ENCODE peak calls at places on chromosomes 11 and 22, in six cellular contexts. One of them, this sample, is unnamed.

GRCh38 chr11:73190557-73190885 is 27.6 kb upstream of the P2RY2 start:
- DNase-seq in activated naive CD4-positive, alpha-beta T cell treated with anti-CD3 and anti-CD28 coated beads, Interleukin-2, amount 50 U/mL, for 72 hours: no peak
- DNase-seq in activated T-helper 9 cell treated with anti-CD3 and anti-CD28 coated beads, Interleukin-2, amount 50 U/mL, for 16 hours: no peak
- DNase-seq in endodermal cell: no peak
- DNase-seq in posterior cingulate gyrus: no peak
- DNase-seq in stimulated activated naive CD4-positive, alpha-beta T cell treated with Interleukin-2 at 50 U/mL for 16 hours: no peak
- DNase-seq in this sample: no peak

GRCh38 chr22:30970356-30970746 is 1.3 kb downstream of the TUG1 start:
- DNase-seq in posterior cingulate gyrus: no peak
- DNase-seq in activated T-helper 9 cell treated with anti-CD3 and anti-CD28 coated beads, Interleukin-2, amount 50 U/mL, for 16 hours: no peak
- DNase-seq in stimulated activated naive CD4-positive, alpha-beta T cell treated with Interleukin-2 at 50 U/mL for 16 hours: no peak
- DNase-seq in endodermal cell: no peak
- DNase-seq in activated naive CD4-positive, alpha-beta T cell treated with anti-CD3 and anti-CD28 coated beads, Interleukin-2, amount 50 U/mL, for 72 hours: no peak
- DNase-seq in this sample: no peak

GRCh38 chr11:2355000-2355644 is 22.0 kb upstream of the CD81 start:
- DNase-seq in activated T-helper 9 cell treated with anti-CD3 and anti-CD28 coated beads, Interleukin-2, amount 50 U/mL, for 16 hours: no peak
- DNase-seq in stimulated activated naive CD4-positive, alpha-beta T cell treated with Interleukin-2 at 50 U/mL for 16 hours: no peak
- DNase-seq in posterior cingulate gyrus: no peak
- DNase-seq in endodermal cell: no peak
- DNase-seq in activated naive CD4-positive, alpha-beta T cell treated with anti-CD3 and anti-CD28 coated beads, Interleukin-2, amount 50 U/mL, for 72 hours: no peak
- DNase-seq in this sample: no peak

GRCh38 chr22:50722048-50722701 is 15.8 kb upstream of the ACR start:
- DNase-seq in stimulated activated naive CD4-positive, alpha-beta T cell treated with Interleukin-2 at 50 U/mL for 16 hours: no peak
- DNase-seq in activated T-helper 9 cell treated with anti-CD3 and anti-CD28 coated beads, Interleukin-2, amount 50 U/mL, for 16 hours: no peak
- DNase-seq in endodermal cell: no peak
- DNase-seq in posterior cingulate gyrus: no peak
- DNase-seq in activated naive CD4-positive, alpha-beta T cell treated with anti-CD3 and anti-CD28 coated beads, Interleukin-2, amount 50 U/mL, for 72 hours: no peak
- DNase-seq in this sample: no peak

GRCh38 chr11:35083181-35084061 is 55.5 kb upstream of the CD44 start:
- DNase-seq in activated T-helper 9 cell treated with anti-CD3 and anti-CD28 coated beads, Interleukin-2, amount 50 U/mL, for 16 hours: peak
- DNase-seq in endodermal cell: peak
- DNase-seq in activated naive CD4-positive, alpha-beta T cell treated with anti-CD3 and anti-CD28 coated beads, Interleukin-2, amount 50 U/mL, for 72 hours: peak
- DNase-seq in posterior cingulate gyrus: no peak
- DNase-seq in stimulated activated naive CD4-positive, alpha-beta T cell treated with Interleukin-2 at 50 U/mL for 16 hours: peak
- DNase-seq in this sample: no peak

GRCh38 chr11:925496-926301 is at the start of gene AP2A2:
- DNase-seq in stimulated activated naive CD4-positive, alpha-beta T cell treated with Interleukin-2 at 50 U/mL for 16 hours: peak
- DNase-seq in activated naive CD4-positive, alpha-beta T cell treated with anti-CD3 and anti-CD28 coated beads, Interleukin-2, amount 50 U/mL, for 72 hours: peak
- DNase-seq in posterior cingulate gyrus: peak
- DNase-seq in activated T-helper 9 cell treated with anti-CD3 and anti-CD28 coated beads, Interleukin-2, amount 50 U/mL, for 16 hours: peak
- DNase-seq in endodermal cell: peak
- DNase-seq in this sample: no peak

GRCh38 chr11:61477734-61478148 is 30.8 kb upstream of the LRRC10B start:
- DNase-seq in activated T-helper 9 cell treated with anti-CD3 and anti-CD28 coated beads, Interleukin-2, amount 50 U/mL, for 16 hours: peak
- DNase-seq in posterior cingulate gyrus: peak
- DNase-seq in stimulated activated naive CD4-positive, alpha-beta T cell treated with Interleukin-2 at 50 U/mL for 16 hours: peak
- DNase-seq in activated naive CD4-positive, alpha-beta T cell treated with anti-CD3 and anti-CD28 coated beads, Interleukin-2, amount 50 U/mL, for 72 hours: peak
- DNase-seq in endodermal cell: peak
- DNase-seq in this sample: peak

GRCh38 chr22:37075046-37075445 is 23.5 kb downstream of the KCTD17 start:
- DNase-seq in activated naive CD4-positive, alpha-beta T cell treated with anti-CD3 and anti-CD28 coated beads, Interleukin-2, amount 50 U/mL, for 72 hours: no peak
- DNase-seq in stimulated activated naive CD4-positive, alpha-beta T cell treated with Interleukin-2 at 50 U/mL for 16 hours: no peak
- DNase-seq in activated T-helper 9 cell treated with anti-CD3 and anti-CD28 coated beads, Interleukin-2, amount 50 U/mL, for 16 hours: no peak
- DNase-seq in endodermal cell: no peak
- DNase-seq in posterior cingulate gyrus: no peak
- DNase-seq in this sample: no peak

GRCh38 chr11:28505216-28505615 is 397.0 kb downstream of the METTL15 start:
- DNase-seq in posterior cingulate gyrus: no peak
- DNase-seq in endodermal cell: no peak
- DNase-seq in activated naive CD4-positive, alpha-beta T cell treated with anti-CD3 and anti-CD28 coated beads, Interleukin-2, amount 50 U/mL, for 72 hours: no peak
- DNase-seq in activated T-helper 9 cell treated with anti-CD3 and anti-CD28 coated beads, Interleukin-2, amount 50 U/mL, for 16 hours: no peak
- DNase-seq in stimulated activated naive CD4-positive, alpha-beta T cell treated with Interleukin-2 at 50 U/mL for 16 hours: no peak
- DNase-seq in this sample: no peak

GRCh38 chr11:120184371-120184945 is 26.4 kb upstream of the OAF start:
- DNase-seq in endodermal cell: peak
- DNase-seq in activated T-helper 9 cell treated with anti-CD3 and anti-CD28 coated beads, Interleukin-2, amount 50 U/mL, for 16 hours: no peak
- DNase-seq in activated naive CD4-positive, alpha-beta T cell treated with anti-CD3 and anti-CD28 coated beads, Interleukin-2, amount 50 U/mL, for 72 hours: no peak
- DNase-seq in stimulated activated naive CD4-positive, alpha-beta T cell treated with Interleukin-2 at 50 U/mL for 16 hours: no peak
- DNase-seq in posterior cingulate gyrus: no peak
- DNase-seq in this sample: no peak

GRCh38 chr22:37623075-37624016 is 14.7 kb downstream of the GGA1 start:
- DNase-seq in endodermal cell: peak
- DNase-seq in posterior cingulate gyrus: peak
- DNase-seq in stimulated activated naive CD4-positive, alpha-beta T cell treated with Interleukin-2 at 50 U/mL for 16 hours: peak
- DNase-seq in activated naive CD4-positive, alpha-beta T cell treated with anti-CD3 and anti-CD28 coated beads, Interleukin-2, amount 50 U/mL, for 72 hours: peak
- DNase-seq in activated T-helper 9 cell treated with anti-CD3 and anti-CD28 coated beads, Interleukin-2, amount 50 U/mL, for 16 hours: peak
- DNase-seq in this sample: peak

GRCh38 chr11:43779306-43779705 is 98.8 kb downstream of the HSD17B12 start:
- DNase-seq in endodermal cell: no peak
- DNase-seq in posterior cingulate gyrus: no peak
- DNase-seq in activated naive CD4-positive, alpha-beta T cell treated with anti-CD3 and anti-CD28 coated beads, Interleukin-2, amount 50 U/mL, for 72 hours: no peak
- DNase-seq in stimulated activated naive CD4-positive, alpha-beta T cell treated with Interleukin-2 at 50 U/mL for 16 hours: no peak
- DNase-seq in activated T-helper 9 cell treated with anti-CD3 and anti-CD28 coated beads, Interleukin-2, amount 50 U/mL, for 16 hours: no peak
- DNase-seq in this sample: no peak

GRCh38 chr11:106031210-106031845 is 9.3 kb upstream of the MSANTD4 start:
- DNase-seq in activated T-helper 9 cell treated with anti-CD3 and anti-CD28 coated beads, Interleukin-2, amount 50 U/mL, for 16 hours: no peak
- DNase-seq in posterior cingulate gyrus: no peak
- DNase-seq in activated naive CD4-positive, alpha-beta T cell treated with anti-CD3 and anti-CD28 coated beads, Interleukin-2, amount 50 U/mL, for 72 hours: no peak
- DNase-seq in stimulated activated naive CD4-positive, alpha-beta T cell treated with Interleukin-2 at 50 U/mL for 16 hours: no peak
- DNase-seq in endodermal cell: no peak
- DNase-seq in this sample: no peak

GRCh38 chr11:128867277-128867676 is at the start of gene KCNJ1:
- DNase-seq in activated T-helper 9 cell treated with anti-CD3 and anti-CD28 coated beads, Interleukin-2, amount 50 U/mL, for 16 hours: no peak
- DNase-seq in endodermal cell: no peak
- DNase-seq in activated naive CD4-positive, alpha-beta T cell treated with anti-CD3 and anti-CD28 coated beads, Interleukin-2, amount 50 U/mL, for 72 hours: peak
- DNase-seq in stimulated activated naive CD4-positive, alpha-beta T cell treated with Interleukin-2 at 50 U/mL for 16 hours: no peak
- DNase-seq in posterior cingulate gyrus: no peak
- DNase-seq in this sample: no peak

GRCh38 chr11:15625691-15626090 is 511.0 kb downstream of the INSC start:
- DNase-seq in endodermal cell: no peak
- DNase-seq in stimulated activated naive CD4-positive, alpha-beta T cell treated with Interleukin-2 at 50 U/mL for 16 hours: no peak
- DNase-seq in activated T-helper 9 cell treated with anti-CD3 and anti-CD28 coated beads, Interleukin-2, amount 50 U/mL, for 16 hours: no peak
- DNase-seq in posterior cingulate gyrus: no peak
- DNase-seq in activated naive CD4-positive, alpha-beta T cell treated with anti-CD3 and anti-CD28 coated beads, Interleukin-2, amount 50 U/mL, for 72 hours: no peak
- DNase-seq in this sample: no peak

GRCh38 chr11:19498986-19499669 is 213.5 kb upstream of the NAV2 start:
- DNase-seq in stimulated activated naive CD4-positive, alpha-beta T cell treated with Interleukin-2 at 50 U/mL for 16 hours: no peak
- DNase-seq in posterior cingulate gyrus: no peak
- DNase-seq in activated naive CD4-positive, alpha-beta T cell treated with anti-CD3 and anti-CD28 coated beads, Interleukin-2, amount 50 U/mL, for 72 hours: no peak
- DNase-seq in endodermal cell: no peak
- DNase-seq in activated T-helper 9 cell treated with anti-CD3 and anti-CD28 coated beads, Interleukin-2, amount 50 U/mL, for 16 hours: no peak
- DNase-seq in this sample: no peak

GRCh38 chr22:42437488-42438292 is 5.5 kb upstream of the NFAM1 start:
- DNase-seq in activated T-helper 9 cell treated with anti-CD3 and anti-CD28 coated beads, Interleukin-2, amount 50 U/mL, for 16 hours: peak
- DNase-seq in endodermal cell: peak
- DNase-seq in activated naive CD4-positive, alpha-beta T cell treated with anti-CD3 and anti-CD28 coated beads, Interleukin-2, amount 50 U/mL, for 72 hours: peak
- DNase-seq in posterior cingulate gyrus: peak
- DNase-seq in stimulated activated naive CD4-positive, alpha-beta T cell treated with Interleukin-2 at 50 U/mL for 16 hours: peak
- DNase-seq in this sample: peak

This sample was measured in nucleus accumbens.